ENCODE peak calls at places on chromosomes 1 and 21, in six cellular contexts. One of them, this sample, is unnamed.

GRCh38 chr1:18249691-18250090 is 142.1 kb downstream of the IGSF21 start:
- DNase-seq in transverse colon: no peak
- DNase-seq in keratinocyte: no peak
- DNase-seq in substantia nigra: no peak
- DNase-seq in AG04450: no peak
- DNase-seq in psoas muscle: no peak
- DNase-seq in this sample: no peak

GRCh38 chr1:66711420-66711819 is 40.8 kb upstream of the DYNLT5 start:
- DNase-seq in transverse colon: no peak
- DNase-seq in keratinocyte: no peak
- DNase-seq in substantia nigra: no peak
- DNase-seq in AG04450: no peak
- DNase-seq in psoas muscle: no peak
- DNase-seq in this sample: no peak

GRCh38 chr1:211654838-211655787 is 20.3 kb downstream of the NEK2 start:
- DNase-seq in transverse colon: peak
- DNase-seq in keratinocyte: no peak
- DNase-seq in substantia nigra: peak
- DNase-seq in AG04450: peak
- DNase-seq in psoas muscle: peak
- DNase-seq in this sample: peak

GRCh38 chr21:43343992-43344886 is 82.7 kb downstream of the SIK1 start:
- DNase-seq in transverse colon: no peak
- DNase-seq in keratinocyte: no peak
- DNase-seq in substantia nigra: no peak
- DNase-seq in AG04450: no peak
- DNase-seq in psoas muscle: peak
- DNase-seq in this sample: no peak

GRCh38 chr21:31351438-31351837 is 7.4 kb upstream of the TIAM1 start:
- DNase-seq in transverse colon: no peak
- DNase-seq in keratinocyte: peak
- DNase-seq in substantia nigra: no peak
- DNase-seq in AG04450: no peak
- DNase-seq in psoas muscle: no peak
- DNase-seq in this sample: no peak

GRCh38 chr1:109624215-109625010 is 4.8 kb downstream of the AMPD2 start:
- DNase-seq in transverse colon: no peak
- DNase-seq in keratinocyte: no peak
- DNase-seq in substantia nigra: no peak
- DNase-seq in AG04450: no peak
- DNase-seq in psoas muscle: peak
- DNase-seq in this sample: no peak

GRCh38 chr1:117607471-117607870 is 1.6 kb downstream of the TENT5C start:
- DNase-seq in transverse colon: peak
- DNase-seq in keratinocyte: no peak
- DNase-seq in substantia nigra: no peak
- DNase-seq in AG04450: no peak
- DNase-seq in psoas muscle: no peak
- DNase-seq in this sample: no peak

GRCh38 chr1:237239248-237239647 is 197.3 kb downstream of the RYR2 start:
- DNase-seq in transverse colon: no peak
- DNase-seq in keratinocyte: no peak
- DNase-seq in substantia nigra: no peak
- DNase-seq in AG04450: no peak
- DNase-seq in psoas muscle: no peak
- DNase-seq in this sample: no peak

GRCh38 chr1:30409476-30410152 is 313.8 kb downstream of the MATN1 start:
- DNase-seq in transverse colon: no peak
- DNase-seq in keratinocyte: no peak
- DNase-seq in substantia nigra: no peak
- DNase-seq in AG04450: no peak
- DNase-seq in psoas muscle: no peak
- DNase-seq in this sample: no peak

GRCh38 chr1:206895837-206896242 is 1.4 kb upstream of the IL24 start:
- DNase-seq in transverse colon: no peak
- DNase-seq in keratinocyte: no peak
- DNase-seq in substantia nigra: no peak
- DNase-seq in AG04450: no peak
- DNase-seq in psoas muscle: no peak
- DNase-seq in this sample: no peak

GRCh38 chr1:152112101-152112884 is 3.0 kb downstream of the TCHH start:
- DNase-seq in transverse colon: no peak
- DNase-seq in keratinocyte: no peak
- DNase-seq in substantia nigra: no peak
- DNase-seq in AG04450: no peak
- DNase-seq in psoas muscle: no peak
- DNase-seq in this sample: peak

DNA sequence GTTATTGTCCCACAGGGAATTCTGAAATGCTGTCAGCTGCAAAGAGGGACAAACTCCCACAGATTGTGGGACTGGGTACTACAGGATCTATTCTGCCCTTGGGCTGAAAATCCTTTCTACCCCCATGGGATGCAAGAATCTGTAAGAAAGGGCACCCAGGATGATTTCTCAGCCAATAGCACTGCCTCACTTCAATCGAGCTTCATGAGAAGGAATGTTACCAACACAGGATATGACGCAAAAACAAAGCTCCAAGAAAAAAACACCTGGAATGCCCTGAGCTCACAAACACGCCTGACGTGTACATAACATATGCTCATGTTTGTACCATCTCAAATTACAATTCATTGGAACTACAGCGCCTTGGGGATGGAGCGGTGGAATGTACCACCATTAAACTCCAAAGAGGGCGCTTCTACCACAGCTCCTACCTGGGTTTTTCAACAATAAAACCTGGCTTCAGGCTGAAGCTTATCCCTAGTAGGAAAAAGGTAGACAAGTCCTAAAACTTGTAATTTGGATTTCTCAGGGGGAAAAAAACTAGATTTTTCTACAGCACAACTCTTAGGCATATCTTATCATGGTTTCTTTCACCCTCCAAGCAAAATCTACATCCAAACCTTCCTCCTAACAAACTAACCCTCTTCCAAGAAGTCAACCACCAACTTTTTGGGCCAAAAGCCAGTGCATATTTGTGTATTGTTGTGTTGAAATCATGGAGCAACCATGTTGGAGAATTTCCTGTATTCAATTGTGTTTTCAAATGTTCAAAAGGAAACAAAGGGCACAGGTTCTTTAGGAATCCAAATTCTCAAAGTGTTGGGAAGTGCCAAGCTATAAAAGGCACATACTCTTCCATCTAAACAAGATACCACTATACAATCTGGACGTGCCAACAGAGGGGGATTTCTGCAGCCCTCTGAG is 78.9 kb downstream of the TGFBR3 start:
- DNase-seq in transverse colon: no peak
- DNase-seq in keratinocyte: no peak
- DNase-seq in substantia nigra: no peak
- DNase-seq in AG04450: no peak
- DNase-seq in psoas muscle: no peak
- DNase-seq in this sample: no peak
- H3K27ac ChIP-seq in transverse colon: peak
- H3K27ac ChIP-seq in keratinocyte: no peak
- H3K27ac ChIP-seq in substantia nigra: no peak
- H3K27ac ChIP-seq in AG04450: no peak
- H3K27ac ChIP-seq in psoas muscle: no peak
- H3K27ac ChIP-seq in this sample: no peak

GRCh38 chr1:174031099-174031498 is 8.9 kb upstream of the RC3H1 start:
- DNase-seq in transverse colon: no peak
- DNase-seq in keratinocyte: no peak
- DNase-seq in substantia nigra: no peak
- DNase-seq in AG04450: no peak
- DNase-seq in psoas muscle: no peak
- DNase-seq in this sample: no peak
- H3K27ac ChIP-seq in transverse colon: no peak
- H3K27ac ChIP-seq in keratinocyte: no peak
- H3K27ac ChIP-seq in substantia nigra: no peak
- H3K27ac ChIP-seq in AG04450: no peak
- H3K27ac ChIP-seq in psoas muscle: no peak
- H3K27ac ChIP-seq in this sample: no peak

GRCh38 chr1:38721816-38722215 is 137.8 kb downstream of the RRAGC start:
- DNase-seq in transverse colon: no peak
- DNase-seq in keratinocyte: no peak
- DNase-seq in substantia nigra: no peak
- DNase-seq in AG04450: no peak
- DNase-seq in psoas muscle: no peak
- DNase-seq in this sample: no peak

GRCh38 chr1:38730511-38731397 is 128.8 kb downstream of the RRAGC start:
- DNase-seq in transverse colon: no peak
- DNase-seq in keratinocyte: no peak
- DNase-seq in substantia nigra: no peak
- DNase-seq in AG04450: no peak
- DNase-seq in psoas muscle: no peak
- DNase-seq in this sample: no peak

GRCh38 chr1:38728176-38728908 is 131.2 kb downstream of the RRAGC start:
- DNase-seq in transverse colon: peak
- DNase-seq in keratinocyte: no peak
- DNase-seq in substantia nigra: peak
- DNase-seq in AG04450: no peak
- DNase-seq in psoas muscle: no peak
- DNase-seq in this sample: peak

GRCh38 chr1:38724160-38725131 is 135.1 kb downstream of the RRAGC start:
- DNase-seq in transverse colon: no peak
- DNase-seq in keratinocyte: no peak
- DNase-seq in substantia nigra: no peak
- DNase-seq in AG04450: no peak
- DNase-seq in psoas muscle: no peak
- DNase-seq in this sample: no peak

GRCh38 chr1:38727629-38728175 is 131.9 kb downstream of the RRAGC start:
- DNase-seq in transverse colon: no peak
- DNase-seq in keratinocyte: no peak
- DNase-seq in substantia nigra: no peak
- DNase-seq in AG04450: no peak
- DNase-seq in psoas muscle: no peak
- DNase-seq in this sample: no peak
- H3K27ac ChIP-seq in transverse colon: no peak
- H3K27ac ChIP-seq in keratinocyte: no peak
- H3K27ac ChIP-seq in substantia nigra: no peak
- H3K27ac ChIP-seq in AG04450: no peak
- H3K27ac ChIP-seq in psoas muscle: no peak
- H3K27ac ChIP-seq in this sample: no peak

DNA sequence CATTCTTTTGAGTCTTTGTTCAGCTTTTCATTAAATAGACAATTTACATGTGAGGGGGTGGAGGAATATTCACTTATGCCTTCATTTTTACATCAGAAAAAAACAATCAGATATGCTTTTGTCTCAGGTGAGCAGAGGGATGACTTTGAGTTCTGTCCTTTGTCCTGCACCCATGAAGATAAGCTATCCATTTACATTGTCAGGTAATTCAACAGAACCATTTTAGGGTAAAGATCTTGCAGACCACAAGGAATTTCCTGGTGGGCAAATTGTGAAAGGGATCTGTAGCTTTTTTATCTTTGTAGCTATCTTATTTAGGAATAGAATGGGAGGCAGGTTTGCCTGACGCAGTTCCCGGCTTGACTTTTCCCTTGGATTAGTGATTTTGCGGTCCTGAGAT is 242.7 kb upstream of the IRF2BP2 start:
- DNase-seq in transverse colon: no peak
- DNase-seq in keratinocyte: no peak
- DNase-seq in substantia nigra: no peak
- DNase-seq in AG04450: no peak
- DNase-seq in psoas muscle: no peak
- DNase-seq in this sample: no peak
- H3K27ac ChIP-seq in transverse colon: no peak
- H3K27ac ChIP-seq in keratinocyte: no peak
- H3K27ac ChIP-seq in substantia nigra: no peak
- H3K27ac ChIP-seq in AG04450: no peak
- H3K27ac ChIP-seq in psoas muscle: no peak
- H3K27ac ChIP-seq in this sample: no peak

DNA sequence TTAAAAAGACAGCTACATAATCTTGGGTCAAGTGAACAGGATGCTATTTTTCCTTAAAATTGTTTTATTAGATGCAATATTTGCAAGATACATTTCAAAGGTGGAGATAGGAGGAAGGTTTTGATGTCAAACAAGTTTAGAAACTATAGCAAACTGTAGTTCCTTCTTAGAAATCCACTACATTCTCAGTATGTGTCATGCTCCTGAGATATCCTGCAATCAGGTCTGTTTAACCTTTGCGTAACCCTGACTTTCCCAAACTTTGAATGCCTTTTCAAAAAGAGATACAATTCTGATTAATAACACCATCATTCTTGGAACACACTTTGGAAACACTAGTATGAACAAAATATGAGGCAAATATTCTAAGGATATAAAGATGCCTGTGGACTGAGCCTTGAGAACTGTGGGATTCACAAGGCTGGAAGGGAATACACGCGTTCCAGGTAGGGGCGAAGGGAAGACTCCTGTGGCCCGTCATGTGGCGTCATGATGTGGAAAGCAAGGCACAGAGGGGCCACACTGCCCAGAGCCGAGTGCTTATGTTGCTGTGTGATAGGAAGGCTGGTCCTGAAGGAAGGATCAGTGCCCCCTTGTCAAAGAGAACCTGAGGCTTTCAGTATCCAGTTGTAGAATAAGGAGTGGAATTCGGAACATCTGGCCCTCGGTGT is 19.6 kb upstream of the TARBP1 start:
- DNase-seq in transverse colon: no peak
- DNase-seq in keratinocyte: no peak
- DNase-seq in substantia nigra: no peak
- DNase-seq in AG04450: no peak
- DNase-seq in psoas muscle: no peak
- DNase-seq in this sample: no peak
- H3K27ac ChIP-seq in transverse colon: peak
- H3K27ac ChIP-seq in keratinocyte: peak
- H3K27ac ChIP-seq in substantia nigra: peak
- H3K27ac ChIP-seq in AG04450: peak
- H3K27ac ChIP-seq in psoas muscle: peak
- H3K27ac ChIP-seq in this sample: peak

This sample was measured in heart right ventricle.